ENCODE peak calls at places on chromosomes 3 and 15, in four cellular contexts. C is spleen, N is prostate gland, S is breast epithelium. K is an unnamed sample.
A peak's percentile ranks its signal among the peaks of the same experiment; 100 is the strongest.

GRCh38 chr3:73179601-73180000 is 118.1 kb downstream of the EBLN2 start:
- DNase-seq in S (no peak), N (no peak), C (no peak), K (no peak)

GRCh38 chr3:117892991-117893390 is 1141.7 kb downstream of the IGSF11 start:
- DNase-seq in S (no peak), C (no peak), N (no peak), K (no peak)

GRCh38 chr3:124837730-124838186 is 49.4 kb downstream of the ITGB5 start:
- DNase-seq in C (peak; percentile 82), N (peak; percentile 44), S (no peak), K (peak; percentile 73)

GRCh38 chr15:92277776-92278175 is 115.9 kb upstream of the ST8SIA2 start:
- DNase-seq in S (no peak), N (no peak), C (no peak), K (no peak)

GRCh38 chr3:30186741-30187219 is 419.6 kb upstream of the TGFBR2 start:
- DNase-seq in C (no peak), N (no peak), S (no peak), K (no peak)

GRCh38 chr3:82568776-82569338 is 807.4 kb upstream of the GBE1 start:
- DNase-seq in C (no peak), S (no peak), N (no peak), K (no peak)

GRCh38 chr3:172296975-172297332 is 151.3 kb downstream of the GHSR start:
- DNase-seq in N (no peak), C (no peak), S (no peak), K (no peak)

GRCh38 chr3:129383292-129383860 is 45.1 kb downstream of the EFCAB12 start:
- DNase-seq in N (peak; percentile 24), S (peak; percentile 31), C (no peak), K (peak; percentile 42)

GRCh38 chr3:94453864-94454263 is 391.0 kb downstream of the NSUN3 start:
- DNase-seq in C (no peak), S (no peak), N (no peak), K (no peak)

GRCh38 chr15:54820811-54821210 is 375.9 kb downstream of the RSL24D1 start:
- DNase-seq in S (no peak), C (no peak), N (no peak), K (peak; percentile 7)

GRCh38 chr3:44518782-44519156 is 36.2 kb upstream of the ZKSCAN7 start:
- DNase-seq in N (no peak), C (no peak), S (no peak), K (no peak)

GRCh38 chr3:156161172-156161571 is 40.8 kb downstream of the KCNAB1 start:
- DNase-seq in N (no peak), C (no peak), S (no peak), K (no peak)

GRCh38 chr3:10707984-10708868 is 107.8 kb upstream of the SLC6A11 start:
- DNase-seq in N (no peak), C (no peak), S (no peak), K (no peak)

GRCh38 chr3:29283297-29283681 is 2.4 kb downstream of the RBMS3 start:
- DNase-seq in C (no peak), S (no peak), N (no peak), K (no peak)

GRCh38 chr15:36931434-36931833 is 168.9 kb downstream of the MEIS2 start:
- DNase-seq in N (no peak), S (no peak), C (no peak), K (no peak)

GRCh38 chr3:130404401-130404800 is 58.9 kb downstream of the COL6A5 start:
- DNase-seq in S (no peak), C (no peak), N (no peak), K (no peak)

GRCh38 chr3:28986922-28987321 is 293.9 kb upstream of the RBMS3 start:
- DNase-seq in S (no peak), N (no peak), C (no peak), K (no peak)

GRCh38 chr15:38882226-38882625 is 317.6 kb upstream of the RASGRP1 start:
- DNase-seq in C (no peak), S (no peak), N (no peak), K (no peak)

GRCh38 chr15:38885477-38885952 is 320.9 kb upstream of the RASGRP1 start:
- DNase-seq in C (no peak), N (peak; percentile 38), S (no peak), K (no peak)

GRCh38 chr15:38886315-38887163 is 321.9 kb upstream of the RASGRP1 start:
- DNase-seq in S (no peak), C (no peak), N (no peak), K (no peak)

GRCh38 chr15:38885001-38885400 is 320.4 kb upstream of the RASGRP1 start:
- DNase-seq in S (no peak), N (no peak), C (no peak), K (no peak)

GRCh38 chr15:38883987-38884386 is 319.4 kb upstream of the RASGRP1 start:
- DNase-seq in S (no peak), N (no peak), C (no peak), K (no peak)
- TF ChIP-seq POLR2AphosphoS5 in S (no peak), N (no peak), C (no peak), K (no peak)

GRCh38 chr3:170356596-170357175 is 829 bp upstream of the SKIL start:
- DNase-seq in N (peak; percentile 83), S (peak; percentile 66), C (peak; percentile 96), K (peak; percentile 89)
- TF ChIP-seq POLR2AphosphoS5 in N (peak; percentile 67), S (peak; percentile 26), C (peak; percentile 67), K (peak; percentile 68)

GRCh38 chr3:13011369-13012227 is 61.6 kb downstream of the IQSEC1 start:
- DNase-seq in C (peak; percentile 97), N (no peak), S (no peak), K (peak; percentile 82)
- TF ChIP-seq POLR2AphosphoS5 in C (peak; percentile 74), N (no peak), S (no peak), K (no peak)

DNA sequence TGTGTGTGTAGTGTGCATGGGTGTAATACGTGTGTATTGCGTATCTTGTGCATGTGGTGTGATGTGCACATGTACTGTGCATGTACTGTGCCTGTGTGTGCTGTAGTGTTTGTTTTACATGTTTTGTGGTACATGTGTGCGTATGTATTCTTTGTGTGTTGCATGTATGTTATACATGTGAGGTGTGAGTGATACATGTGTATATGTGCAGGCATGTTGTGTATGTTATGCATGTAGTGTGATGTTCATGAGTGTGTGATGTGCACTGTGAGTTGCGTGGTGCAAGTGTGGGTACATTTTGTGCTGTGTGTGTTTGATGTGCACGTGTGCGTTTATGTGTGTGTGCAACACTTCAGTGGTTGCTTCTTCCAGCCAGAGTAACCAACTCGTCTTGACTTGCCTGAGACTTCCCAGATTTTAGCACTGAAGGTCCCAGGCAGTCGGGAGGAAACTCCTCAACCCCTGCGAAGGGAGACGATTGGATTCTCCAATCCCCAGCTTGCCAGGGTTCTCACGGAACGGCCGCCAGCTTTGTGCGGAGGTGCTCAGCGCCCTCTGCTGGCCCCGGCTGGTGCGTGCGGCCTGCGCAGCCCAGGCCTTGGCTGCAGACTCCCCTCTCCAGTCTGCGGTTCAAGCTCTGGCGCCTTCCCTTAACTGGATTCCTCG is 3.6 kb downstream of the GALNT15 start:
- DNase-seq in N (peak; percentile 61), C (peak; percentile 90), S (peak; percentile 58), K (peak; percentile 79)
- TF ChIP-seq POLR2AphosphoS5 in N (peak; percentile 40), C (peak; percentile 75), S (peak; percentile 59), K (peak; percentile 56)

DNA sequence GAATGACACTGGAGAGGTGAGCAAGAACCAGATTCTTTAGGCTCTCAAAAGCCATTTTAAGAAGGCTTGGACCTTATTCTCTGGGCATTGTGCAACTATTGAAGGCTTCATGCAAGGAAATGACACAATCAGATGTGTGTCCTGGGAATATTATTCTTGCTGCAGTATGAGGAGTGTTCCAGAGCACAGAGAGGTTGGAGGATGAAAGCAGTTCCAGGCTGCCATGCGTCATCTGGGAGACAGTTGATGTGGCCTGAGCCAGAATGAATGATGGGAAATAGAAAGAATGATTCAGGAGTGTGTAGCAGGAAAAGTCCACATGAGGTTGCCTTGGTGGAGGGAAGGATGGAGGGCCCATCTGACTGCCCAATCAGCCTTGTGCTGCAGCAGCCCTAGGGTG is 123.1 kb downstream of the CHCHD6 start:
- DNase-seq in S (no peak), C (no peak), N (no peak), K (no peak)
- TF ChIP-seq POLR2AphosphoS5 in S (no peak), C (no peak), N (no peak), K (no peak)